ENCODE peak calls at places on chromosomes 6 and 20, in five cellular contexts. I is kidney, H is GM23338, T is pancreas, O is tibial artery. G is an unnamed sample.
A peak's percentile ranks its signal among the peaks of the same experiment; 100 is the strongest.

GRCh38 chr6:101403566-101403965 is 10.1 kb downstream of the GRIK2 start:
- DNase-seq in I (no peak), H (peak; percentile 83), T (no peak), O (no peak), G (no peak)

GRCh38 chr6:90859056-90859455 is 272.2 kb upstream of the MAP3K7 start:
- DNase-seq in I (no peak), H (no peak), T (no peak), O (no peak), G (no peak)

GRCh38 chr6:160427312-160428068 is 79.3 kb downstream of the SLC22A3 start:
- DNase-seq in I (no peak), H (no peak), T (peak; percentile 73), O (no peak), G (no peak)

GRCh38 chr6:134422426-134423231 is 104.7 kb upstream of the SGK1 start:
- DNase-seq in I (no peak), H (no peak), T (no peak), O (no peak), G (peak; percentile 98)

GRCh38 chr6:6751197-6751596 is 162.7 kb downstream of the LY86 start:
- DNase-seq in I (no peak), H (no peak), T (no peak), O (no peak), G (no peak)

GRCh38 chr20:32155017-32155965 is 45.8 kb downstream of the TM9SF4 start:
- DNase-seq in I (peak; percentile 95), H (peak; percentile 88), T (peak; percentile 52), O (peak; percentile 91), G (peak; percentile 59)

GRCh38 chr20:55095745-55096450 is 620.5 kb downstream of the DOK5 start:
- DNase-seq in I (no peak), H (no peak), T (no peak), O (no peak), G (no peak)

GRCh38 chr6:16545382-16545781 is 215.9 kb downstream of the ATXN1 start:
- DNase-seq in I (no peak), H (no peak), T (no peak), O (no peak), G (no peak)

GRCh38 chr6:64988148-64988547 is 718.9 kb downstream of the EYS start:
- DNase-seq in I (no peak), H (peak; percentile 28), T (no peak), O (no peak), G (no peak)

GRCh38 chr20:61115627-61116026 is 136.4 kb upstream of the CDH4 start:
- DNase-seq in I (no peak), H (no peak), T (no peak), O (no peak), G (no peak)

GRCh38 chr6:38077488-38078015 is 258.0 kb downstream of the ZFAND3 start:
- DNase-seq in I (no peak), H (no peak), T (no peak), O (no peak), G (no peak)

GRCh38 chr20:35462351-35462750 is 7.0 kb downstream of the CEP250 start:
- DNase-seq in I (no peak), H (no peak), T (no peak), O (no peak), G (no peak)

GRCh38 chr6:90663873-90664272 is 77.0 kb upstream of the MAP3K7 start:
- DNase-seq in I (no peak), H (peak; percentile 30), T (no peak), O (no peak), G (no peak)

GRCh38 chr6:41791984-41792383 is 4.5 kb downstream of the TOMM6 start:
- DNase-seq in I (no peak), H (no peak), T (no peak), O (no peak), G (no peak)

GRCh38 chr20:23245553-23246128 is 105.0 kb upstream of the NXT1 start:
- DNase-seq in I (no peak), H (peak; percentile 80), T (peak; percentile 38), O (peak; percentile 58), G (no peak)

GRCh38 chr6:36838896-36839818 is at the start of gene CPNE5:
- DNase-seq in I (peak; percentile 79), H (peak; percentile 68), T (no peak), O (no peak), G (no peak)

GRCh38 chr20:46651091-46651962 is at the start of gene SLC13A3:
- DNase-seq in I (no peak), H (peak; percentile 82), T (no peak), O (no peak), G (no peak)

GRCh38 chr6:7671076-7671475 is 54.8 kb upstream of the BMP6 start:
- DNase-seq in I (no peak), H (no peak), T (no peak), O (no peak), G (peak; percentile 42)

GRCh38 chr20:6654490-6655247 is 112.8 kb upstream of the BMP2 start:
- DNase-seq in I (no peak), H (no peak), T (no peak), O (peak; percentile 20), G (no peak)

GRCh38 chr20:33653218-33653899 is 8.8 kb upstream of the C20orf144 start:
- DNase-seq in I (peak; percentile 70), H (peak; percentile 90), T (peak; percentile 69), O (no peak), G (peak; percentile 17)

GRCh38 chr6:112176175-112176574 is 78.2 kb downstream of the LAMA4 start:
- DNase-seq in I (no peak), H (no peak), T (no peak), O (no peak), G (no peak)

GRCh38 chr20:6241591-6241990 is 118.8 kb upstream of the FERMT1 start:
- DNase-seq in I (no peak), H (no peak), T (peak; percentile 56), O (no peak), G (no peak)

GRCh38 chr6:29845405-29846006 is 17.9 kb downstream of the HLA-G start:
- DNase-seq in I (no peak), H (no peak), T (no peak), O (no peak), G (no peak)

GRCh38 chr20:25389381-25389857 is 1.2 kb downstream of the ABHD12 start:
- DNase-seq in I (no peak), H (peak; percentile 33), T (no peak), O (no peak), G (no peak)

DNA sequence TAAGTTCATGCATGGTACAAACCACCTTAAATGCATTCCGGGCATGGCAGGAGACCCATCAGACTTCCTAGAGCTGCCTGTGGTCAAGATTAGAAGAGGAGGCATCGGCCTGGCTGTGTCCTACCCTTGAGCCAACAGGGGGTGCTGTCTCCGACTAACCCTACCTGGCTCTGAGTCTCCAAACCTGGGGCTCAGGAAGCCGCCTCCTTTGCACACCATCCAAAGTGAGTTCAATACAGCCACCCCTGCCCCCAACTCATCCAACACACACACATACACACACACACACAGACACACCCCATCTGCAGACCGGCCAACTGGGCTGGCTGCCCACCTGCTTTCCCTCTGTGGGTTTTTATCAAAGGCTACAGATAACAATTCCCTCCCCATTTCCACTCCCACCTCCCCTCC is 77.0 kb downstream of the JPH2 start:
- DNase-seq in I (no peak), H (peak; percentile 75), T (no peak), O (no peak), G (no peak)
- TF ChIP-seq CTCF in I (no peak), H (peak; percentile 53), T (no peak), O (peak; percentile 13), G (peak; percentile 28)

DNA sequence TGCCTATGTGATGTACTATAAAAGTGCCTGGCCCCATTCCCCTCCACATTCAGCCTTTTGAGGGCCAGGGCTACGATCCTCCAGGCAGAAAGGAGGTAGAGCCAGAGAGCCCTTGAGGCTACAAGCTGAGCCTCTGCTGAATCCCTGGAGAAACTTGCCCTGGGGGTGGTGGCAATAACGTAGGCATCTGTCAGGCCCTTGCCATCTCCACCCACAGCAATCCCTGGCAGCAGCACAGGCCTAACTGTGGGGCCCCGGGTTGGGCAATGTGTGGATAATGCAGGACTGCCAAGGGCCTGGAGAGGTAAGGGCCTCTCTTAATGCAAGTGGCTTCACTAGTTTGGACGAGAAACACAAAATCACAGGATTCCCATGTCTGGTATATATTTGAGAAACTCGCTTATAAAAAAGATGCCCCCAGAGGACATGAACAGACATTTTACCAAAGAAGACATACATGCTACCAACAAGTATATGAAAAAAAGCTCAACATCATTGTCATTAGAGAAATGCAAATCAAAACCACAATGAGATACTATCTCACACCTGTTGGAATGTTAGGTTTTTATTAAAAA is 99.0 kb downstream of the QRSL1 start:
- DNase-seq in I (no peak), H (no peak), T (no peak), O (no peak), G (no peak)
- TF ChIP-seq CTCF in I (no peak), H (no peak), T (no peak), O (no peak), G (no peak)

GRCh38 chr6:109781001-109781400 is 89.9 kb downstream of the FIG4 start:
- DNase-seq in I (no peak), H (no peak), T (no peak), O (no peak), G (no peak)

GRCh38 chr6:109787312-109787711 is 96.2 kb downstream of the FIG4 start:
- DNase-seq in I (no peak), H (no peak), T (no peak), O (no peak), G (no peak)

GRCh38 chr6:109788687-109789086 is 97.6 kb downstream of the FIG4 start:
- DNase-seq in I (no peak), H (no peak), T (no peak), O (peak; percentile 44), G (no peak)

GRCh38 chr6:109782401-109783046 is 91.4 kb downstream of the FIG4 start:
- DNase-seq in I (no peak), H (no peak), T (no peak), O (no peak), G (no peak)

DNA sequence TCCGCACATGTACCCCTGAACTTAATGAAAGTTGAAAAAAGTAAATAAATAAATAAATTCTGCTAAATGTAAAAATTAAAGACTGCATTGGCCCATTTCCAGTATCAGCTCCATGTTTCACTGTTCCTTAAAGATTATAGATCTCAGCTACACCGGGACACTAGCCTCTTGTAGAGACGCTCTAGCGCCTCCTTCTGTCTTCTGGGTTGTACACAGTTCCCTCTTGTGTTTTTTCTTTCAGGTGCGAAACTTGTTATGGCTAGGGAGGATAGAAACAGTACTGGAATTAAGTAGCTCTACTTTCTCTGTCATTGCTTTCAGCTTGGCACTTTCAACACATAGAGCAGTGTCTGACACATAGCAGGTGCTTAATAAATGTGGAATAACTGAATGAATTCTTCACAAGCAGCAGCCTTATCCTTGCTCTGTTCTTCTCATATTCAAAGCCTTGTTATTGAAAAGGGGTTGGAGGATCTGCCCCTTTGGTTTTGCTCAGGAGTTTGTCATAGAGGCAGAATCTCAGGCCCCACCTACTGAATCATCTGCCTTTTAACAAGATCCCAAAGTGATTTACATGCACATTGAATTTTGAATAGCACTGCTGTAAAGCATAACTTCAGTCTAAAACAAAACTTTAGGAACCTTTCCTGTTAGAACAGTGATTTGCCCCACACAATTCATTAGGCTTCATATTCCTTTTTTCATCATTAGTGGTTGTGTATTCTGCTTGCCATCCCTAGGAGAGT is 92.3 kb downstream of the FIG4 start:
- DNase-seq in I (no peak), H (peak; percentile 90), T (no peak), O (no peak), G (no peak)
- TF ChIP-seq CTCF in I (peak; percentile 21), H (peak; percentile 88), T (peak; percentile 26), O (no peak), G (peak; percentile 21)

GRCh38 chr6:45991189-45991588 is 24.5 kb downstream of the CLIC5 start:
- DNase-seq in I (no peak), H (peak; percentile 41), T (no peak), O (no peak), G (no peak)
- TF ChIP-seq CTCF in I (no peak), H (peak; percentile 46), T (no peak), O (no peak), G (no peak)